ENCODE peak calls at places on chromosomes 13 and 19, in four cellular contexts. One of them, this sample, is unnamed.

GRCh38 chr19:8505680-8506401 is 3.4 kb upstream of the PRAM1 start:
- DNase-seq in osteoblast: peak; percentile 100
- DNase-seq in esophagus squamous epithelium: no peak
- DNase-seq in breast epithelium: peak; percentile 60
- DNase-seq in this sample: peak; percentile 79

GRCh38 chr13:25528266-25528665 is 156.5 kb downstream of the ATP8A2 start:
- DNase-seq in osteoblast: no peak
- DNase-seq in esophagus squamous epithelium: no peak
- DNase-seq in breast epithelium: no peak
- DNase-seq in this sample: no peak

GRCh38 chr13:51298812-51299211 is 40.7 kb upstream of the SERPINE3 start:
- DNase-seq in osteoblast: no peak
- DNase-seq in esophagus squamous epithelium: no peak
- DNase-seq in breast epithelium: no peak
- DNase-seq in this sample: no peak

GRCh38 chr13:94641432-94641941 is 39.8 kb downstream of the GPR180 start:
- DNase-seq in osteoblast: peak; percentile 73
- DNase-seq in esophagus squamous epithelium: no peak
- DNase-seq in breast epithelium: no peak
- DNase-seq in this sample: no peak

GRCh38 chr13:42996584-42996983 is 4.5 kb upstream of the EPSTI1 start:
- DNase-seq in osteoblast: peak; percentile 86
- DNase-seq in esophagus squamous epithelium: no peak
- DNase-seq in breast epithelium: no peak
- DNase-seq in this sample: no peak

GRCh38 chr13:97283888-97284287 is 61.8 kb downstream of the MBNL2 start:
- DNase-seq in osteoblast: no peak
- DNase-seq in esophagus squamous epithelium: no peak
- DNase-seq in breast epithelium: no peak
- DNase-seq in this sample: no peak

GRCh38 chr13:112580912-112581311 is 7.0 kb downstream of the TUBGCP3 start:
- DNase-seq in osteoblast: no peak
- DNase-seq in esophagus squamous epithelium: no peak
- DNase-seq in breast epithelium: no peak
- DNase-seq in this sample: no peak

GRCh38 chr13:114002771-114003321 is 29.0 kb upstream of the C13orf46 start:
- DNase-seq in osteoblast: no peak
- DNase-seq in esophagus squamous epithelium: no peak
- DNase-seq in breast epithelium: no peak
- DNase-seq in this sample: peak; percentile 48

GRCh38 chr13:100596516-100596915 is 7.9 kb upstream of the GGACT start:
- DNase-seq in osteoblast: no peak
- DNase-seq in esophagus squamous epithelium: no peak
- DNase-seq in breast epithelium: no peak
- DNase-seq in this sample: no peak

GRCh38 chr19:38388310-38389100 is at the start of gene SPRED3:
- DNase-seq in osteoblast: peak; percentile 98
- DNase-seq in esophagus squamous epithelium: no peak
- DNase-seq in breast epithelium: peak; percentile 37
- DNase-seq in this sample: no peak

GRCh38 chr13:100808848-100809247 is 134.3 kb upstream of the TMTC4 start:
- DNase-seq in osteoblast: no peak
- DNase-seq in esophagus squamous epithelium: no peak
- DNase-seq in breast epithelium: no peak
- DNase-seq in this sample: no peak

GRCh38 chr13:35984776-35985453 is 146.3 kb downstream of the DCLK1 start:
- DNase-seq in osteoblast: no peak
- DNase-seq in esophagus squamous epithelium: no peak
- DNase-seq in breast epithelium: no peak
- DNase-seq in this sample: no peak

GRCh38 chr13:86426437-86426836 is 627.2 kb upstream of the SLITRK6 start:
- DNase-seq in osteoblast: no peak
- DNase-seq in esophagus squamous epithelium: no peak
- DNase-seq in breast epithelium: no peak
- DNase-seq in this sample: no peak

GRCh38 chr13:90402102-90402501 is 945.4 kb upstream of the MIR17HG start:
- DNase-seq in osteoblast: no peak
- DNase-seq in esophagus squamous epithelium: no peak
- DNase-seq in breast epithelium: no peak
- DNase-seq in this sample: no peak

GRCh38 chr19:12794936-12795335 is 3.6 kb downstream of the JUNB start:
- DNase-seq in osteoblast: no peak
- DNase-seq in esophagus squamous epithelium: no peak
- DNase-seq in breast epithelium: no peak
- DNase-seq in this sample: peak; percentile 39

GRCh38 chr13:41652735-41653361 is 195.5 kb downstream of the RGCC start:
- DNase-seq in osteoblast: peak; percentile 14
- DNase-seq in esophagus squamous epithelium: no peak
- DNase-seq in breast epithelium: no peak
- DNase-seq in this sample: no peak

GRCh38 chr13:106291006-106291405 is 244.5 kb downstream of the EFNB2 start:
- DNase-seq in osteoblast: no peak
- DNase-seq in esophagus squamous epithelium: no peak
- DNase-seq in breast epithelium: no peak
- DNase-seq in this sample: no peak

GRCh38 chr13:22357132-22357531 is 686.3 kb downstream of the FGF9 start:
- DNase-seq in osteoblast: no peak
- DNase-seq in esophagus squamous epithelium: no peak
- DNase-seq in breast epithelium: no peak
- DNase-seq in this sample: no peak

GRCh38 chr13:30493670-30494381 is 28.1 kb upstream of the HMGB1 start:
- DNase-seq in osteoblast: no peak
- DNase-seq in esophagus squamous epithelium: no peak
- DNase-seq in breast epithelium: no peak
- DNase-seq in this sample: no peak

GRCh38 chr19:15587663-15588062 is 27.4 kb upstream of the CYP4F8 start:
- DNase-seq in osteoblast: peak; percentile 39
- DNase-seq in esophagus squamous epithelium: no peak
- DNase-seq in breast epithelium: no peak
- DNase-seq in this sample: peak; percentile 6

GRCh38 chr13:66618702-66619101 is 611.4 kb downstream of the PCDH9 start:
- DNase-seq in osteoblast: peak; percentile 76
- DNase-seq in esophagus squamous epithelium: no peak
- DNase-seq in breast epithelium: no peak
- DNase-seq in this sample: no peak

DNA sequence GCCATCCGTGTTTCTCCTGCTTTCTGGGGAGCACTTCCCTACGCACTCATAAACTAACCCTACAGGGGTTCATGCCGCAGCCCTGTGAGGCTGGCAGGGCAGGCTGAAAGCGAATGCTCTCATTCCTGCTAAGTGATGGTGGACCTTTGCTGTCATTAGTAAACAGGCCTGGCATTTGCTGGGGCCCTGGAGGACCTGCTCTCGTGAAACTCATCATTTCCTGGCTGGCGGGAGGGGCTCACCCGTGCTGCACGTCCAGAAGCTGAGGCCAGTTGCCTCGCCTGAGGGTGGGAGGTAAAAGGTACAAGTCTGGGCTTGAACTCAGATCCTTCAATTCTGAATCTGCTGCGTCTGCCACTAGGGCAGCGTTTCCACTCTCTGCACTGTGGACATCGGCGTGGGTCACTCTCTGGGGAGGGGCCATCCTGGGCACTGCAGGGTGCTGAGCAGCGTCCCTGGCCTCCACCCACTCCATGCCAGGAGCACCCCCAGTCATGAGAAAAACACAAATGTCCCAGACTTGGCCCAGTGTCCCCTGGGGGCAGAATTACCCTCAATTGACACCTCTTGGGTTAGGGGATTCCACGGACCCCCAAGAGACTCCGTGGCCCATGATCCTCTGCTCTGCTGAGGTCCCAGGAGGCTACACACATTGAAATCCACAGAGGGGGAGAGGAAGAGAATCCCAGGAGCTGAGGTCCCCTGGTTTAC is 7.0 kb downstream of the MOB3A start:
- DNase-seq in osteoblast: peak; percentile 82
- DNase-seq in esophagus squamous epithelium: no peak
- DNase-seq in breast epithelium: peak; percentile 65
- DNase-seq in this sample: no peak
- H3K4me1 ChIP-seq in osteoblast: peaks cover 33% of the 10 kb centered on the region
- H3K4me1 ChIP-seq in esophagus squamous epithelium: peaks cover 100% of the 10 kb centered on the region
- H3K4me1 ChIP-seq in breast epithelium: peaks cover 17% of the 10 kb centered on the region
- H3K4me1 ChIP-seq in this sample: peaks cover 23% of the 10 kb centered on the region

GRCh38 chr13:23918208-23918607 is 20.9 kb upstream of the C1QTNF9B start:
- DNase-seq in osteoblast: no peak
- DNase-seq in esophagus squamous epithelium: no peak
- DNase-seq in breast epithelium: no peak
- DNase-seq in this sample: no peak

GRCh38 chr13:23922005-23922932 is 25.0 kb upstream of the C1QTNF9B start:
- DNase-seq in osteoblast: peak; percentile 52
- DNase-seq in esophagus squamous epithelium: no peak
- DNase-seq in breast epithelium: no peak
- DNase-seq in this sample: no peak

GRCh38 chr13:23923031-23923430 is 25.7 kb upstream of the C1QTNF9B start:
- DNase-seq in osteoblast: no peak
- DNase-seq in esophagus squamous epithelium: no peak
- DNase-seq in breast epithelium: no peak
- DNase-seq in this sample: no peak

GRCh38 chr13:23919006-23919405 is 21.7 kb upstream of the C1QTNF9B start:
- DNase-seq in osteoblast: no peak
- DNase-seq in esophagus squamous epithelium: no peak
- DNase-seq in breast epithelium: no peak
- DNase-seq in this sample: no peak

GRCh38 chr13:23921451-23921888 is 24.2 kb upstream of the C1QTNF9B start:
- DNase-seq in osteoblast: no peak
- DNase-seq in esophagus squamous epithelium: no peak
- DNase-seq in breast epithelium: no peak
- DNase-seq in this sample: peak; percentile 35
- TF ChIP-seq CTCF in osteoblast: peak; percentile 73
- TF ChIP-seq CTCF in esophagus squamous epithelium: peak; percentile 77
- TF ChIP-seq CTCF in breast epithelium: no peak
- TF ChIP-seq CTCF in this sample: no peak

GRCh38 chr13:102784501-102784900 is 10.9 kb upstream of the TEX30 start:
- DNase-seq in osteoblast: no peak
- DNase-seq in esophagus squamous epithelium: no peak
- DNase-seq in breast epithelium: no peak
- DNase-seq in this sample: no peak

GRCh38 chr13:102781591-102781990 is 8.0 kb upstream of the TEX30 start:
- DNase-seq in osteoblast: no peak
- DNase-seq in esophagus squamous epithelium: no peak
- DNase-seq in breast epithelium: no peak
- DNase-seq in this sample: no peak

GRCh38 chr13:102777716-102778115 is 4.1 kb upstream of the TEX30 start:
- DNase-seq in osteoblast: no peak
- DNase-seq in esophagus squamous epithelium: no peak
- DNase-seq in breast epithelium: no peak
- DNase-seq in this sample: no peak

GRCh38 chr13:102774596-102775375 is 1.2 kb upstream of the TEX30 start:
- DNase-seq in osteoblast: peak; percentile 71
- DNase-seq in esophagus squamous epithelium: no peak
- DNase-seq in breast epithelium: no peak
- DNase-seq in this sample: no peak

GRCh38 chr13:102779426-102780159 is 6.0 kb upstream of the TEX30 start:
- DNase-seq in osteoblast: no peak
- DNase-seq in esophagus squamous epithelium: no peak
- DNase-seq in breast epithelium: no peak
- DNase-seq in this sample: no peak
- H3K4me3 ChIP-seq in osteoblast: no peak overlapping the region
- H3K4me3 ChIP-seq in esophagus squamous epithelium: no peak overlapping the region
- H3K4me3 ChIP-seq in breast epithelium: no peak overlapping the region
- H3K4me3 ChIP-seq in this sample: no peak overlapping the region

GRCh38 chr19:48254529-48254970 is 1.2 kb downstream of the CARD8 start:
- DNase-seq in osteoblast: no peak
- DNase-seq in esophagus squamous epithelium: no peak
- DNase-seq in breast epithelium: no peak
- DNase-seq in this sample: no peak
- H3K4me1 ChIP-seq in osteoblast: no peaks in the 10 kb centered on the region
- H3K4me1 ChIP-seq in esophagus squamous epithelium: peaks cover 50% of the 10 kb centered on the region
- H3K4me1 ChIP-seq in breast epithelium: no peaks in the 10 kb centered on the region
- H3K4me1 ChIP-seq in this sample: peaks cover 12% of the 10 kb centered on the region

DNA sequence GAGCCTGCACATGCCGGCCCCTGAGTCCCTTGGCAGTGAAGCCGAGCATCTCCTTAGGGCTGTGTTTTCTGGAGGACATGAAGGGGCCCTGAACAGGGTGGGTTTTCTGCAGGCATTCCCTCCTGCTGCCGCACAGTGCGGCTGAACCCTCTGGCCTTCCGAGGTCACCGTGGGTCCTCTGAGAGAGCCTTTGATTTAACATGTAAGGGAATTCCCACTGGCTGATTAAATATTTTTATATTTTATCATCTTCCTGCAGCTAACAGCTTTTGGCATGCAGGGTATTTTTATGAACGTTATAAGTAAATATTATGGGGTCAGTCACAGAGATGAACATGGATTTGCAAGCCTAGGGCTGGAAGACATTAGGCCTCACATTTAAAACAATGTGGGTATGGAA is 220.1 kb downstream of the COG6 start:
- DNase-seq in osteoblast: no peak
- DNase-seq in esophagus squamous epithelium: no peak
- DNase-seq in breast epithelium: no peak
- DNase-seq in this sample: no peak
- TF ChIP-seq CTCF in osteoblast: no peak
- TF ChIP-seq CTCF in esophagus squamous epithelium: no peak
- TF ChIP-seq CTCF in breast epithelium: no peak
- TF ChIP-seq CTCF in this sample: no peak

GRCh38 chr19:28606269-28607032 is 606.5 kb downstream of the UQCRFS1 start:
- DNase-seq in osteoblast: no peak
- DNase-seq in esophagus squamous epithelium: no peak
- DNase-seq in breast epithelium: no peak
- DNase-seq in this sample: no peak
- H3K4me3 ChIP-seq in osteoblast: no peak overlapping the region
- H3K4me3 ChIP-seq in esophagus squamous epithelium: no peak overlapping the region
- H3K4me3 ChIP-seq in breast epithelium: no peak overlapping the region
- H3K4me3 ChIP-seq in this sample: no peak overlapping the region

DNA sequence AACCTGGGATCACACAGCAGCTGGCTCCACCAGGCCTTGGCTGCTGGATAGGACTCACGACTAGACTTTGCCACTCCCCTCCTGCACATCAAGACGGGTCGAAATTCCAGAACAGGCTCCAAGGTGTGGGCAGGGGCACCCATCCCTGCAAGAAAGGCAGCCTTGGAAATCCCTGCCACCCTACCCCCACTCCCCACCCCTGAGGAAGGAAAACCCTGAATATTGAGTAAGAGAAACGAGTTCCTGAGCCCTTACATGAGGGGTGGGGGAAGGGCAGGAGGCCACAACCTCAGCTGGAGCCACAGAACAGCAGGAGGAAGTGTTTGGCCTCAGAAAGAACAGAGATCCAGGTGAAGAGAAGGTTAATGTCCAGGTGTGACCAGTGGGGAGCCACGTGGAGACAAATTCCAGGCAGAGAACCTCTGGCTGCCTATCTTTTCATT is 20.1 kb downstream of the DEDD2 start:
- DNase-seq in osteoblast: peak; percentile 76
- DNase-seq in esophagus squamous epithelium: no peak
- DNase-seq in breast epithelium: no peak
- DNase-seq in this sample: no peak
- H3K4me1 ChIP-seq in osteoblast: no peaks in the 10 kb centered on the region
- H3K4me1 ChIP-seq in esophagus squamous epithelium: peaks cover 62% of the 10 kb centered on the region
- H3K4me1 ChIP-seq in breast epithelium: no peaks in the 10 kb centered on the region
- H3K4me1 ChIP-seq in this sample: peaks cover 32% of the 10 kb centered on the region

GRCh38 chr19:40695881-40696280 is 5.4 kb upstream of the NUMBL start:
- DNase-seq in osteoblast: no peak
- DNase-seq in esophagus squamous epithelium: no peak
- DNase-seq in breast epithelium: no peak
- DNase-seq in this sample: no peak
- TF ChIP-seq CTCF in osteoblast: no peak
- TF ChIP-seq CTCF in esophagus squamous epithelium: no peak
- TF ChIP-seq CTCF in breast epithelium: no peak
- TF ChIP-seq CTCF in this sample: no peak